ENCODE peak calls at places on chromosomes 5 and 9, in six cellular contexts. One of them, this sample, is unnamed.

GRCh38 chr5:2657151-2657550 is 94.3 kb downstream of the IRX2 start:
- DNase-seq in activated naive CD4-positive, alpha-beta T cell: no peak
- DNase-seq in EL: no peak
- DNase-seq in kidney epithelial cell: no peak
- DNase-seq in NCI-H2081: no peak
- DNase-seq in H9: no peak
- DNase-seq in this sample: no peak

GRCh38 chr9:93020785-93021670 is 37.5 kb upstream of the SUSD3 start:
- DNase-seq in NCI-H2081: no peak
- DNase-seq in kidney epithelial cell: no peak
- DNase-seq in H9: no peak
- DNase-seq in activated naive CD4-positive, alpha-beta T cell: no peak
- DNase-seq in EL: no peak
- DNase-seq in this sample: no peak

GRCh38 chr5:61563401-61563800 is 231.3 kb downstream of the ZSWIM6 start:
- DNase-seq in H9: no peak
- DNase-seq in NCI-H2081: no peak
- DNase-seq in kidney epithelial cell: no peak
- DNase-seq in activated naive CD4-positive, alpha-beta T cell: no peak
- DNase-seq in EL: no peak
- DNase-seq in this sample: no peak

GRCh38 chr5:94700592-94700991 is 82.1 kb downstream of the SLF1 start:
- DNase-seq in EL: no peak
- DNase-seq in activated naive CD4-positive, alpha-beta T cell: no peak
- DNase-seq in kidney epithelial cell: no peak
- DNase-seq in NCI-H2081: no peak
- DNase-seq in H9: no peak
- DNase-seq in this sample: no peak

GRCh38 chr5:72234265-72234700 is 85.8 kb downstream of the MRPS27 start:
- DNase-seq in kidney epithelial cell: no peak
- DNase-seq in EL: peak; percentile 73
- DNase-seq in NCI-H2081: no peak
- DNase-seq in H9: no peak
- DNase-seq in activated naive CD4-positive, alpha-beta T cell: no peak
- DNase-seq in this sample: peak; percentile 8

GRCh38 chr5:91170266-91170665 is 212.9 kb downstream of the ARRDC3 start:
- DNase-seq in EL: peak; percentile 36
- DNase-seq in NCI-H2081: no peak
- DNase-seq in kidney epithelial cell: no peak
- DNase-seq in H9: no peak
- DNase-seq in activated naive CD4-positive, alpha-beta T cell: no peak
- DNase-seq in this sample: no peak

GRCh38 chr5:87308024-87308423 is 40.3 kb downstream of the RASA1 start:
- DNase-seq in NCI-H2081: no peak
- DNase-seq in activated naive CD4-positive, alpha-beta T cell: no peak
- DNase-seq in H9: no peak
- DNase-seq in kidney epithelial cell: no peak
- DNase-seq in EL: no peak
- DNase-seq in this sample: no peak

GRCh38 chr5:170293273-170293672 is 4.3 kb downstream of the LCP2 start:
- DNase-seq in activated naive CD4-positive, alpha-beta T cell: no peak
- DNase-seq in EL: no peak
- DNase-seq in NCI-H2081: no peak
- DNase-seq in kidney epithelial cell: no peak
- DNase-seq in H9: peak; percentile 36
- DNase-seq in this sample: peak; percentile 59

GRCh38 chr5:126865299-126865698 is 88.4 kb downstream of the LMNB1 start:
- DNase-seq in activated naive CD4-positive, alpha-beta T cell: no peak
- DNase-seq in NCI-H2081: no peak
- DNase-seq in H9: no peak
- DNase-seq in EL: peak; percentile 72
- DNase-seq in kidney epithelial cell: no peak
- DNase-seq in this sample: no peak

GRCh38 chr5:83036991-83037390 is 40.2 kb downstream of the TMEM167A start:
- DNase-seq in NCI-H2081: no peak
- DNase-seq in activated naive CD4-positive, alpha-beta T cell: no peak
- DNase-seq in kidney epithelial cell: no peak
- DNase-seq in EL: no peak
- DNase-seq in H9: no peak
- DNase-seq in this sample: no peak

GRCh38 chr5:65721050-65721774 is 697 bp downstream of the SGTB start:
- DNase-seq in NCI-H2081: peak; percentile 61
- DNase-seq in H9: peak; percentile 45
- DNase-seq in activated naive CD4-positive, alpha-beta T cell: no peak
- DNase-seq in EL: peak; percentile 87
- DNase-seq in kidney epithelial cell: no peak
- DNase-seq in this sample: no peak

GRCh38 chr9:114969269-114969668 is 38.9 kb upstream of the TNFSF8 start:
- DNase-seq in kidney epithelial cell: no peak
- DNase-seq in NCI-H2081: no peak
- DNase-seq in activated naive CD4-positive, alpha-beta T cell: no peak
- DNase-seq in H9: no peak
- DNase-seq in EL: no peak
- DNase-seq in this sample: no peak

GRCh38 chr5:163354685-163355084 is 82.7 kb upstream of the CCNG1 start:
- DNase-seq in kidney epithelial cell: no peak
- DNase-seq in EL: no peak
- DNase-seq in H9: no peak
- DNase-seq in NCI-H2081: no peak
- DNase-seq in activated naive CD4-positive, alpha-beta T cell: no peak
- DNase-seq in this sample: no peak

GRCh38 chr5:891117-891836 is 1.3 kb downstream of the BRD9 start:
- DNase-seq in H9: peak; percentile 71
- DNase-seq in EL: no peak
- DNase-seq in NCI-H2081: peak; percentile 95
- DNase-seq in kidney epithelial cell: no peak
- DNase-seq in activated naive CD4-positive, alpha-beta T cell: no peak
- DNase-seq in this sample: no peak

GRCh38 chr5:80182802-80183645 is 72.8 kb downstream of the SERINC5 start:
- DNase-seq in activated naive CD4-positive, alpha-beta T cell: no peak
- DNase-seq in NCI-H2081: no peak
- DNase-seq in EL: no peak
- DNase-seq in kidney epithelial cell: no peak
- DNase-seq in H9: peak; percentile 86
- DNase-seq in this sample: no peak

GRCh38 chr5:74282495-74282894 is 358.0 kb downstream of the ENC1 start:
- DNase-seq in H9: no peak
- DNase-seq in activated naive CD4-positive, alpha-beta T cell: no peak
- DNase-seq in kidney epithelial cell: no peak
- DNase-seq in EL: no peak
- DNase-seq in NCI-H2081: no peak
- DNase-seq in this sample: no peak

GRCh38 chr5:75260708-75261107 is 24.0 kb upstream of the ANKRD31 start:
- DNase-seq in EL: no peak
- DNase-seq in kidney epithelial cell: no peak
- DNase-seq in NCI-H2081: no peak
- DNase-seq in activated naive CD4-positive, alpha-beta T cell: no peak
- DNase-seq in H9: no peak
- DNase-seq in this sample: no peak

GRCh38 chr5:132667309-132667708 is 6.5 kb upstream of the IL4 start:
- DNase-seq in H9: peak; percentile 20
- DNase-seq in kidney epithelial cell: no peak
- DNase-seq in NCI-H2081: no peak
- DNase-seq in EL: no peak
- DNase-seq in activated naive CD4-positive, alpha-beta T cell: no peak
- DNase-seq in this sample: no peak

GRCh38 chr5:169795311-169795710 is 158.2 kb downstream of the DOCK2 start:
- DNase-seq in kidney epithelial cell: no peak
- DNase-seq in H9: no peak
- DNase-seq in activated naive CD4-positive, alpha-beta T cell: no peak
- DNase-seq in NCI-H2081: no peak
- DNase-seq in EL: peak; percentile 20
- DNase-seq in this sample: no peak

GRCh38 chr5:137616046-137616445 is 116.9 kb upstream of the SPOCK1 start:
- DNase-seq in activated naive CD4-positive, alpha-beta T cell: no peak
- DNase-seq in H9: no peak
- DNase-seq in kidney epithelial cell: no peak
- DNase-seq in NCI-H2081: no peak
- DNase-seq in EL: no peak
- DNase-seq in this sample: no peak

GRCh38 chr9:121371495-121371911 is 1.5 kb upstream of the STOM start:
- DNase-seq in H9: no peak
- DNase-seq in activated naive CD4-positive, alpha-beta T cell: no peak
- DNase-seq in kidney epithelial cell: no peak
- DNase-seq in EL: no peak
- DNase-seq in NCI-H2081: no peak
- DNase-seq in this sample: no peak

GRCh38 chr9:110835404-110835803 is 166.8 kb downstream of the MUSK start:
- DNase-seq in activated naive CD4-positive, alpha-beta T cell: no peak
- DNase-seq in kidney epithelial cell: peak; percentile 63
- DNase-seq in EL: peak; percentile 97
- DNase-seq in H9: no peak
- DNase-seq in NCI-H2081: no peak
- DNase-seq in this sample: no peak

GRCh38 chr5:173065155-173065554 is 9.0 kb downstream of the CREBRF start:
- DNase-seq in NCI-H2081: no peak
- DNase-seq in kidney epithelial cell: no peak
- DNase-seq in EL: no peak
- DNase-seq in H9: no peak
- DNase-seq in activated naive CD4-positive, alpha-beta T cell: no peak
- DNase-seq in this sample: no peak

GRCh38 chr9:117245225-117245624 is 169.6 kb downstream of the ASTN2 start:
- DNase-seq in kidney epithelial cell: no peak
- DNase-seq in activated naive CD4-positive, alpha-beta T cell: no peak
- DNase-seq in H9: no peak
- DNase-seq in EL: no peak
- DNase-seq in NCI-H2081: no peak
- DNase-seq in this sample: no peak

GRCh38 chr9:33288828-33289483 is 1.4 kb upstream of the NFX1 start:
- DNase-seq in EL: no peak
- DNase-seq in NCI-H2081: no peak
- DNase-seq in H9: no peak
- DNase-seq in activated naive CD4-positive, alpha-beta T cell: no peak
- DNase-seq in kidney epithelial cell: no peak
- DNase-seq in this sample: no peak

This sample was measured in stimulated activated CD8-positive, alpha-beta memory T cell treated with anti-CD3 and anti-CD28 coated beads, Interleukin-2, amount 100 ng/mL, for 1 hour.